ENCODE peak calls at places on chromosomes 11 and 22, in six cellular contexts. J is GM12878, N is A549, L is K562, Z is SK-N-SH, T is HepG2. I is an unnamed sample.

GRCh38 chr22:26357813-26358212 is 71.2 kb upstream of the ASPHD2 start:
- DNase-seq in J (no peak), Z (no peak), N (no peak), T (no peak), L (no peak), I (no peak)

GRCh38 chr11:117833401-117833891 is 8.9 kb upstream of the FXYD2 start:
- DNase-seq in N (no peak), Z (peak), L (no peak), J (no peak), T (no peak), I (no peak)

GRCh38 chr11:31809857-31810778 is 1.0 kb downstream of the PAX6 start:
- DNase-seq in T (no peak), J (no peak), L (no peak), N (peak), Z (peak), I (peak)

GRCh38 chr11:119903821-119904220 is 174.8 kb upstream of the NECTIN1 start:
- DNase-seq in J (no peak), L (no peak), Z (no peak), T (no peak), N (no peak), I (no peak)

GRCh38 chr11:26780686-26781085 is 58.8 kb upstream of the SLC5A12 start:
- DNase-seq in J (no peak), T (no peak), L (no peak), Z (no peak), N (no peak), I (no peak)

GRCh38 chr11:61297741-61298140 is 2.6 kb upstream of the VWCE start:
- DNase-seq in L (no peak), N (no peak), T (peak), J (no peak), Z (no peak), I (no peak)

GRCh38 chr22:30763815-30764686 is 69.4 kb downstream of the OSBP2 start:
- DNase-seq in J (no peak), N (peak), L (peak), T (peak), Z (peak), I (peak)

GRCh38 chr22:20063271-20064139 is 16.5 kb upstream of the DGCR8 start:
- DNase-seq in T (no peak), N (no peak), Z (no peak), L (no peak), J (no peak), I (no peak)

GRCh38 chr11:61629082-61629481 is 48.2 kb upstream of the SYT7 start:
- DNase-seq in T (no peak), J (no peak), N (no peak), Z (no peak), L (no peak), I (no peak)

GRCh38 chr22:39592104-39593060 is 21.8 kb downstream of the CACNA1I start:
- DNase-seq in J (no peak), T (no peak), N (peak), L (no peak), Z (peak), I (no peak)

GRCh38 chr22:28822930-28823481 is 22.6 kb upstream of the XBP1 start:
- DNase-seq in Z (no peak), N (no peak), L (no peak), T (peak), J (no peak), I (no peak)

GRCh38 chr11:21472256-21472655 is 720.6 kb upstream of the ANO5 start:
- DNase-seq in L (no peak), Z (no peak), J (no peak), T (no peak), N (peak), I (no peak)

GRCh38 chr22:24694971-24695928 is 79.3 kb downstream of the PIWIL3 start:
- DNase-seq in T (no peak), N (no peak), Z (no peak), J (no peak), L (no peak), I (no peak)

GRCh38 chr11:57641011-57641410 is 8.7 kb downstream of the YPEL4 start:
- DNase-seq in T (no peak), Z (no peak), J (no peak), L (peak), N (peak), I (no peak)

GRCh38 chr22:22767876-22768602 is 119.6 kb upstream of the IGLL5 start:
- DNase-seq in T (no peak), Z (no peak), J (no peak), L (peak), N (no peak), I (no peak)

GRCh38 chr22:23393721-23394320 is 186.3 kb downstream of the IGLL1 start:
- DNase-seq in T (no peak), N (no peak), Z (no peak), J (no peak), L (no peak), I (no peak)

GRCh38 chr22:40400173-40400572 is 29.8 kb downstream of the SGSM3 start:
- DNase-seq in J (peak), Z (no peak), N (no peak), T (no peak), L (no peak), I (no peak)

GRCh38 chr22:24284747-24285203 is 14.1 kb downstream of the SPECC1L start:
- DNase-seq in T (no peak), Z (no peak), J (no peak), L (peak), N (no peak), I (no peak)

GRCh38 chr11:115439385-115439784 is 64.8 kb downstream of the CADM1 start:
- DNase-seq in Z (no peak), T (no peak), L (no peak), J (no peak), N (no peak), I (no peak)

GRCh38 chr22:45919504-45920286 is 57.3 kb downstream of the WNT7B start:
- DNase-seq in L (no peak), J (no peak), N (no peak), T (no peak), Z (no peak), I (no peak)

GRCh38 chr11:83157755-83158473 is 983 bp downstream of the PCF11 start:
- DNase-seq in N (peak), J (no peak), Z (peak), L (peak), T (peak), I (peak)

GRCh38 chr11:58577441-58578135 is 1.3 kb upstream of the ZFP91 start:
- DNase-seq in N (no peak), Z (no peak), L (no peak), T (peak), J (peak), I (peak)

GRCh38 chr11:2375964-2376551 is 1.1 kb upstream of the CD81 start:
- DNase-seq in N (no peak), L (no peak), J (no peak), Z (no peak), T (no peak), I (no peak)

GRCh38 chr11:17978553-17979287 is 34.1 kb downstream of the SERGEF start:
- DNase-seq in L (peak), J (no peak), N (peak), Z (peak), T (peak), I (no peak)

GRCh38 chr11:1515082-1516060 is 28.8 kb upstream of the MOB2 start:
- DNase-seq in T (peak), L (peak), N (peak), J (no peak), Z (peak), I (peak)

GRCh38 chr11:46874586-46874985 is 28.5 kb upstream of the CKAP5 start:
- DNase-seq in T (no peak), L (no peak), J (no peak), Z (no peak), N (no peak), I (no peak)

GRCh38 chr11:27485930-27486773 is 13.6 kb upstream of the LGR4 start:
- DNase-seq in T (peak), L (peak), N (peak), Z (peak), J (no peak), I (no peak)

GRCh38 chr22:21752276-21752675 is 16.7 kb upstream of the YPEL1 start:
- DNase-seq in T (no peak), N (no peak), L (no peak), Z (no peak), J (no peak), I (no peak)

GRCh38 chr22:21755855-21756284 is 20.3 kb upstream of the YPEL1 start:
- DNase-seq in L (peak), N (no peak), T (peak), J (peak), Z (no peak), I (no peak)

GRCh38 chr22:21758056-21758455 is 22.5 kb upstream of the YPEL1 start:
- DNase-seq in L (no peak), Z (no peak), N (no peak), T (no peak), J (no peak), I (no peak)

GRCh38 chr22:21753374-21754111 is 17.9 kb upstream of the YPEL1 start:
- DNase-seq in N (no peak), J (no peak), L (peak), T (peak), Z (no peak), I (no peak)

GRCh38 chr22:21754523-21755128 is 19.0 kb upstream of the YPEL1 start:
- DNase-seq in T (no peak), Z (no peak), J (no peak), N (no peak), L (peak), I (no peak)
- TF ChIP-seq CHD2 in T (no peak), Z (no peak), J (no peak), N (no peak), L (no peak), I (no peak)

GRCh38 chr11:95485115-95485900 is 254.3 kb upstream of the SESN3 start:
- DNase-seq in Z (no peak), N (no peak), T (no peak), J (no peak), L (no peak), I (no peak)
- TF ChIP-seq CHD2 in Z (no peak), N (no peak), T (no peak), J (no peak), L (no peak), I (no peak)

DNA sequence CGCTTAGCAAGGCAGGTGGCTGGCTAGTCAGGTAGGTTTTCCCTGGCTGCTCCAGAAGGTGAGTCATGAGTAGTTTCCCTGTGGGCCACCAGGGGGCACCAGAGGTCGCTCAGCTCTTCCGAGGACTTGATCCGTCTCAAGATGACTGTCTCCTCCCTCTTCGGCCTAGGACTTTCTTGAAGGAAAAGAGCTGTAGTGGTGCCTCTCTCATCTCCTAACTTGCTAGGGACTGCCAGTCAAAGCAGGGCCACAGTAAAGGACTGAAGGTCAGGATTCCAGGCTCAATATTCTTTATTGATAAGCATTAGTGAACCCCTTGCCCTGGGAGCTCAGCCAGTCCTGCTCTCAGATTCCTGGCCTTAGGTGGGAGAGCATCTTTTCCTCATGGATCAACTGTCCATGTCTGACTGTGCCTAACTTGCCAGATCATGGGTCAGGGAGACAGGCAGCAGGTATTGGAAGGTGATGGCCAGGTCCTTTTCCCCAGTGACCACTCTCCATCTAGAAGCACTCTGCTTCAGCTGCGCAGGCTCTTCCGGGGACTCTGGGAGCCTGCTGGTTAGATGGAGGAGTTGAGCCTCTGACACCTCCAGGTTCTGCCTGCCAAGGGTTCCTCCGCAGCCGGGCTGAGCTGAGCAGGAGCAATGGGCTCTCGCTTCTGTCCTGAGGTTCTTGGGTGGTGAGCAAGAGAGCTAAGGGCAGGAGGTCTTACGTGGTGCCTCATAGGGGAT is 1.9 kb downstream of the POLD4 start:
- DNase-seq in Z (peak), J (no peak), N (peak), L (peak), T (no peak), I (no peak)
- TF ChIP-seq CHD2 in Z (no peak), J (no peak), N (no peak), L (no peak), T (no peak), I (no peak)

GRCh38 chr11:75163917-75164316 is 13.0 kb downstream of the SLCO2B1 start:
- DNase-seq in N (no peak), Z (no peak), J (no peak), L (no peak), T (no peak), I (no peak)
- TF ChIP-seq CHD2 in N (no peak), Z (no peak), J (no peak), L (no peak), T (no peak), I (no peak)

GRCh38 chr22:47552541-47553205 is 790.2 kb downstream of the TBC1D22A start:
- DNase-seq in Z (no peak), T (no peak), J (no peak), N (no peak), L (no peak), I (no peak)

GRCh38 chr22:47558828-47559700 is 796.6 kb downstream of the TBC1D22A start:
- DNase-seq in J (no peak), T (no peak), L (no peak), N (no peak), Z (no peak), I (no peak)

GRCh38 chr22:47552024-47552423 is 789.6 kb downstream of the TBC1D22A start:
- DNase-seq in Z (no peak), N (no peak), T (no peak), L (no peak), J (no peak), I (no peak)

GRCh38 chr22:47553436-47553835 is 791.0 kb downstream of the TBC1D22A start:
- DNase-seq in Z (no peak), L (no peak), T (no peak), J (no peak), N (no peak), I (no peak)

GRCh38 chr22:47556473-47556872 is 794.0 kb downstream of the TBC1D22A start:
- DNase-seq in Z (no peak), J (no peak), L (no peak), T (no peak), N (no peak), I (no peak)
- TF ChIP-seq CHD2 in Z (no peak), J (no peak), L (no peak), T (no peak), N (no peak), I (no peak)